ENCODE peak calls at places on chromosomes 4 and X, in five cellular contexts. V is cardiac muscle cell, X is lower lobe of right lung, Y is OCI-LY7, S is Peyer's patch. P is an unnamed sample.

GRCh38 chrX:1385251-1385794 is 6.6 kb downstream of the SLC25A6 start:
- DNase-seq in X (peak; percentile 43), S (peak; percentile 43), Y (no peak), V (no peak), P (no peak)

GRCh38 chrX:38649227-38649626 is 87.9 kb downstream of the TSPAN7 start:
- DNase-seq in S (no peak), X (no peak), Y (no peak), V (no peak), P (no peak)

GRCh38 chr4:121077496-121077895 is 5.2 kb upstream of the NDNF start:
- DNase-seq in X (no peak), Y (no peak), S (no peak), V (no peak), P (no peak)

GRCh38 chr4:26267087-26267486 is 53.7 kb upstream of the RBPJ start:
- DNase-seq in V (no peak), S (peak; percentile 58), X (no peak), Y (no peak), P (peak; percentile 31)

GRCh38 chrX:153874366-153875125 is 11.4 kb downstream of the L1CAM start:
- DNase-seq in S (no peak), X (no peak), V (no peak), Y (no peak), P (no peak)

GRCh38 chr4:144189121-144189520 is 48.6 kb upstream of the GYPA start:
- DNase-seq in V (no peak), S (no peak), Y (no peak), X (no peak), P (no peak)

GRCh38 chr4:91288702-91289311 is 1015.0 kb upstream of the GRID2 start:
- DNase-seq in S (no peak), X (no peak), V (no peak), Y (no peak), P (no peak)

GRCh38 chr4:61320154-61320553 is 120.0 kb downstream of the ADGRL3 start:
- DNase-seq in S (no peak), Y (no peak), V (no peak), X (no peak), P (no peak)

GRCh38 chr4:38678078-38678477 is 14.1 kb downstream of the KLF3 start:
- DNase-seq in S (no peak), X (no peak), V (no peak), Y (no peak), P (no peak)

GRCh38 chrX:54540289-54540688 is 10.3 kb downstream of the GNL3L start:
- DNase-seq in Y (no peak), V (no peak), X (no peak), S (no peak), P (no peak)

GRCh38 chr4:138869631-138870030 is 145.9 kb upstream of the NOCT start:
- DNase-seq in S (no peak), V (no peak), Y (no peak), X (no peak), P (no peak)

GRCh38 chr4:764405-765169 is 59.0 kb downstream of the PCGF3 start:
- DNase-seq in V (no peak), Y (no peak), X (peak; percentile 26), S (no peak), P (no peak)

GRCh38 chrX:41621236-41621651 is 67.5 kb upstream of the GPR34 start:
- DNase-seq in Y (no peak), X (no peak), V (peak; percentile 24), S (no peak), P (no peak)

GRCh38 chr4:16598241-16599224 is 299.9 kb downstream of the LDB2 start:
- DNase-seq in S (no peak), V (no peak), Y (no peak), X (no peak), P (no peak)

GRCh38 chr4:7398788-7399432 is 35.8 kb downstream of the PSAPL1 start:
- DNase-seq in S (peak; percentile 22), Y (no peak), V (no peak), X (no peak), P (peak; percentile 13)

GRCh38 chrX:45379186-45379585 is 178.5 kb upstream of the DIPK2B start:
- DNase-seq in Y (no peak), S (no peak), X (no peak), V (no peak), P (no peak)

GRCh38 chr4:107666134-107666533 is 53.9 kb downstream of the PAPSS1 start:
- DNase-seq in X (no peak), V (no peak), S (no peak), Y (peak; percentile 8), P (no peak)

GRCh38 chrX:100591256-100592051 is 6.7 kb downstream of the TNMD start:
- DNase-seq in Y (no peak), X (no peak), S (peak; percentile 45), V (no peak), P (no peak)

GRCh38 chrX:115533485-115533884 is 27.5 kb upstream of the PLS3 start:
- DNase-seq in V (no peak), X (no peak), Y (no peak), S (no peak), P (no peak)

GRCh38 chrX:38045697-38046096 is 39.3 kb downstream of the SYTL5 start:
- DNase-seq in X (no peak), Y (no peak), S (no peak), V (no peak), P (peak; percentile 51)

GRCh38 chr4:46393606-46394005 is 3.7 kb upstream of the GABRA2 start:
- DNase-seq in S (no peak), X (no peak), Y (no peak), V (no peak), P (no peak)

DNA sequence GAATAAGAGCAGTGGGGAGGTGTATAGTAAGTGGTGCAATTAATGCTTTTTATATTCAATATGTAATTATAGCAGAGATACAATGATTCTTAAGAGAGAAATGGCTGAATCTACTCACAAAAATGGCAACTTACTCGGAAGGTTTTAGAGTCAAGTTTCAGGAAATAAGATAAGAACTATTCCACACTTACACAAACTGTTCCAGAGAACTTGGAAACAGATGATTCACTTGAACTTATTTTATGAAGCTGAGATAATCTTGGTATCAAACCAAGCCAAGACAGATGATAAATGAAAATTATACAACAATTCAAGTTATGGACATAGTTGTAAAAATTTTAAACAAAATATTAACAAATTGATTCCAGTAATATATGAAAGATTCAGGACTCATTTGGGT is 311.3 kb upstream of the HS3ST1 start:
- DNase-seq in S (no peak), X (no peak), Y (no peak), V (no peak), P (no peak)
- H3K4me1 ChIP-seq in S (peaks cover 8% of the 10 kb centered on the region), X (no peaks in the 10 kb centered on the region), Y (no peaks in the 10 kb centered on the region), V (no peaks in the 10 kb centered on the region), P (no peaks in the 10 kb centered on the region)

DNA sequence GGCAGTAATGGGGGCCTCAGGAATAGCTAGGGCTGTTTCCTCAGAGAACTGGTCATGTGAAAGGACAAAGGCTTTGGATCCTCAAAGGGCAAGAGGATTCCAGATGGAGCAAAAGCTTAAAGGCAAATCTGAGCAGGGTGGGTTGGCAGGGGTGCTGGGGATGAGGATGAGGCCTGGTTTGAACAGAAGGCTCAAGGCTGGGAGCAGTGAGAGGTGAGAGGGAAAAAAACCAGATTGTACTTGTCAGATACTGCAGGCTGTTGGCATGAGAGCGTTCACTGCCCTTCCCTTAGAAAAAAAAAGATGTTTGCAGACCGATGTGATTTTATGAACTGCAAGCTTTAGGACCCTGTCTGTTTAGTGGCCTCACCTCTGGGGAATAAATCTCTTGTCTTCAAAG is 75.3 kb upstream of the PLAC1 start:
- DNase-seq in V (peak; percentile 52), S (no peak), X (no peak), Y (no peak), P (no peak)
- H3K27ac ChIP-seq in V (peak overlapping the region; percentile 74), S (no peak overlapping the region), X (no peak overlapping the region), Y (no peak overlapping the region), P (no peak overlapping the region)

GRCh38 chr4:4857001-4857808 is 2.3 kb upstream of the MSX1 start:
- DNase-seq in Y (no peak), S (no peak), X (no peak), V (no peak), P (no peak)

GRCh38 chr4:4855293-4856070 is 4.0 kb upstream of the MSX1 start:
- DNase-seq in Y (no peak), X (no peak), V (no peak), S (no peak), P (no peak)

GRCh38 chr4:4854649-4855292 is 4.7 kb upstream of the MSX1 start:
- DNase-seq in S (no peak), Y (no peak), V (no peak), X (no peak), P (no peak)

GRCh38 chr4:4857809-4858508 is 1.5 kb upstream of the MSX1 start:
- DNase-seq in S (no peak), V (no peak), Y (no peak), X (no peak), P (no peak)

DNA sequence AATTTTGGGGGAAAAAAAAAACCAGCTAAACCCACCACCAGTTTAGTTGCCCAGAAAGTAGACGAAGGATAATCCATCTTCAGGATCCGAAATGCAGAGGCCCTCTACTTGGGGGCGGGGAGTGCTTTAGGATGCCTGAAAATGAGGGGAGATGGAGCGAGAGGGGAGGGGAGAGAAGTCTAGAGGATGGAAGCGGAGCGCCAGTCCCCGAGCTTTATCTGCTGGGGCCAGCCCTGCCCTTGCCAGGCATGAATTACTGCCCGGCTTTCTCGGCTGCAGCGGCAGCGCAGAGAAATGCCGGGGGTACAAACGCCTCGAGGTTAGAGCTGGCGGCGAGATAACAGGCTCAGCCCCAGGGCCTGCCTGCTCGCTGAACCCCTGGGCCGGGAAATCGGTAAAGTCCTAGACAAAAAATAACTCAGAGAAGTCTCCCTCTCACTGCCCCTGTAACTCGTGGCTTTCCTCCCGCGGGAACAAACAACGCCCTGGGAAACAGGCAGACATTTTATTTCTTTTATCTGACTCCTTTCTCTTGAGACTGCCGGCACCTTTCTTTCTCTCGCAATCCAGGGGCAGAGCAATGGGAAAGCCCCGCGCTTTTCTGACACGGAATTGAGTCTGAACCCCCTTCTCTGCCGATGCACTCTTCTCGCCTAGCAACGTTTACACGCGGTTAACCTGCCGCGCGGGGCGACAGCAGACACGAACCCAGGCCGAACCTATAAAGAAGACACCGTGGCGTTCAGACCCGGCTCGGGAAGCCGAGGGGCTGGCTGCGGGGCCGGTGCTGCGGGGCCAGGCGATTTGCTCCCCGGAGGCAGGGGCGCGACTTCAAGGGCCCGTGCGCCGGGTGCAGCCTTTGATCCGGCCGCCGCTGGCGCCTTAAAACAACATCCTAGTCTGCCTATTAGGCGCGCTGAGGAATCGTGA is 3.1 kb upstream of the MSX1 start:
- DNase-seq in X (no peak), Y (no peak), V (no peak), S (no peak), P (no peak)
- H3K4me1 ChIP-seq in X (peaks cover 46% of the 10 kb centered on the region), Y (no peaks in the 10 kb centered on the region), V (peaks cover 5% of the 10 kb centered on the region), S (peaks cover 46% of the 10 kb centered on the region), P (peaks cover 67% of the 10 kb centered on the region)

GRCh38 chrX:19625612-19626011 is 110.3 kb upstream of the MAP3K15 start:
- DNase-seq in S (peak; percentile 64), V (no peak), X (no peak), Y (no peak), P (no peak)

GRCh38 chrX:19626230-19626629 is 110.9 kb upstream of the MAP3K15 start:
- DNase-seq in Y (no peak), S (no peak), X (no peak), V (no peak), P (no peak)

GRCh38 chrX:19628006-19628575 is 112.8 kb upstream of the MAP3K15 start:
- DNase-seq in S (no peak), X (no peak), V (no peak), Y (no peak), P (no peak)

GRCh38 chrX:19627081-19627480 is 111.8 kb upstream of the MAP3K15 start:
- DNase-seq in V (no peak), S (no peak), X (no peak), Y (no peak), P (no peak)

DNA sequence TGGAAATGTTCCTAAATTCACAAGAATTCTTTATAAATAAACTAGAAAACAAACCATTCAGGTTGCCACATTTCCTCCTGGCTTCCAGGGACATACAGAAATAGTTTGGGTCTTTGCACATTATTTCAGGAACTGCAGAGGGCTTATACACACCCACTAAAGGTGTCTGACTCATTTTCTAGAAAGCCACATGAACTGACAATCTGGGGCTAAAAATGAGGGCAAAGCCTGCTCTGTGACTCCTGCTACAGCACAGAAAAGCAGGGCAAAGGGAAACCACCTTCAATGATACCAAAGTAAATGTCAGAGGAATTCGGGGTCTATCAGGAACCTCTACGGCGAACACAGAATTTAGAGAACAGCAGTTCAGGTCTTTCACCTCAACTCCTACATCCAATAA is 112.2 kb upstream of the MAP3K15 start:
- DNase-seq in X (no peak), V (no peak), Y (no peak), S (no peak), P (no peak)
- H3K27ac ChIP-seq in X (no peak overlapping the region), V (no peak overlapping the region), Y (no peak overlapping the region), S (no peak overlapping the region), P (no peak overlapping the region)

P was measured in stomach.